ENCODE peak calls at places on chromosomes 6 and 20, in nine cellular contexts. N is kidney epithelial cell, H is brain microvascular endothelial cell, D is thyroid gland, L is heart right ventricle, S is HCT116, I is left lung, Y is esophagus squamous epithelium, K is PC-3. P is an unnamed sample. For H3K27me3, the result is how much of the 10 kb centered on the place peaks cover.

GRCh38 chr20:48149887-48150286 is 364.6 kb upstream of the SULF2 start:
- DNase-seq in L (no peak), Y (no peak), N (no peak), S (no peak), H (no peak), I (peak), K (no peak), D (no peak), P (no peak)

GRCh38 chr20:1346322-1346969 is 17.5 kb upstream of the SDCBP2 start:
- DNase-seq in I (no peak), H (no peak), L (no peak), D (no peak), K (no peak), N (no peak), Y (no peak), S (no peak), P (no peak)

GRCh38 chr6:111941686-111942330 is 68.6 kb upstream of the FYN start:
- DNase-seq in Y (no peak), H (no peak), K (no peak), D (no peak), N (no peak), S (no peak), L (no peak), I (no peak), P (no peak)

GRCh38 chr20:37615507-37616425 is 78.1 kb upstream of the CTNNBL1 start:
- DNase-seq in D (peak), L (no peak), K (peak), S (peak), I (no peak), H (no peak), Y (no peak), N (no peak), P (no peak)

GRCh38 chr6:110055387-110055735 is 77.2 kb downstream of the GPR6 start:
- DNase-seq in D (no peak), K (no peak), L (no peak), H (no peak), S (no peak), N (no peak), Y (no peak), I (no peak), P (no peak)

GRCh38 chr6:9126845-9127560 is 691.7 kb upstream of the SLC35B3 start:
- DNase-seq in I (no peak), S (peak), Y (no peak), K (peak), H (peak), D (no peak), L (no peak), N (no peak), P (peak)

GRCh38 chr20:35742741-35743523 is 872 bp upstream of the RBM39 start:
- DNase-seq in D (peak), H (no peak), L (no peak), S (no peak), I (no peak), N (no peak), Y (no peak), K (no peak), P (no peak)

GRCh38 chr20:46073443-46073842 is 16.3 kb downstream of the NCOA5 start:
- DNase-seq in K (no peak), H (no peak), L (no peak), I (no peak), S (no peak), D (no peak), N (no peak), Y (no peak), P (no peak)

GRCh38 chr20:9582137-9582536 is 67.7 kb downstream of the LAMP5 start:
- DNase-seq in S (no peak), D (no peak), K (no peak), N (no peak), I (no peak), L (no peak), H (no peak), Y (no peak), P (no peak)

GRCh38 chr6:32153252-32153834 is 598 bp upstream of the PPT2 start:
- DNase-seq in Y (no peak), L (peak), N (no peak), H (peak), S (no peak), K (peak), I (peak), D (peak), P (no peak)

GRCh38 chr6:155448823-155449789 is 6.5 kb downstream of the NOX3 start:
- DNase-seq in S (no peak), Y (no peak), L (no peak), H (no peak), D (no peak), K (no peak), I (no peak), N (no peak), P (no peak)

GRCh38 chr6:167652701-167653095 is 174.0 kb upstream of the AFDN start:
- DNase-seq in Y (no peak), N (no peak), D (no peak), K (no peak), H (no peak), I (no peak), L (no peak), S (no peak), P (no peak)

GRCh38 chr6:16105056-16105455 is 23.8 kb upstream of the MYLIP start:
- DNase-seq in Y (no peak), H (no peak), D (no peak), S (no peak), I (no peak), K (no peak), N (no peak), L (no peak), P (no peak)

GRCh38 chr20:48636301-48636700 is 191.5 kb downstream of the PREX1 start:
- DNase-seq in H (no peak), I (no peak), L (no peak), D (no peak), S (no peak), K (no peak), Y (no peak), N (no peak), P (no peak)

GRCh38 chr20:22654243-22654642 is 69.9 kb upstream of the FOXA2 start:
- DNase-seq in K (no peak), D (no peak), H (no peak), L (no peak), I (no peak), Y (no peak), S (no peak), N (no peak), P (no peak)

GRCh38 chr6:126148853-126149252 is 162.5 kb downstream of the TRMT11 start:
- DNase-seq in Y (no peak), D (no peak), K (no peak), N (no peak), S (no peak), H (no peak), L (no peak), I (no peak), P (no peak)

GRCh38 chr6:111441678-111442243 is 41.3 kb downstream of the REV3L start:
- DNase-seq in L (no peak), I (no peak), N (no peak), H (no peak), K (no peak), Y (no peak), D (no peak), S (no peak), P (no peak)

GRCh38 chr6:169807699-169808607 is 56.5 kb downstream of the ERMARD start:
- DNase-seq in S (no peak), I (peak), K (no peak), H (no peak), D (no peak), N (no peak), L (no peak), Y (no peak), P (no peak)

GRCh38 chr6:43856005-43856765 is 86.2 kb downstream of the VEGFA start:
- DNase-seq in N (no peak), L (peak), I (no peak), K (peak), H (peak), D (peak), S (peak), Y (no peak), P (no peak)

GRCh38 chr6:63509652-63510352 is 62.5 kb upstream of the LOC128125822 start:
- DNase-seq in H (no peak), L (peak), K (no peak), Y (no peak), D (peak), S (no peak), N (no peak), I (peak), P (no peak)

GRCh38 chr6:57106990-57107389 is 17.0 kb downstream of the ZNF451 start:
- DNase-seq in Y (no peak), D (no peak), L (no peak), N (no peak), K (no peak), H (no peak), I (no peak), S (no peak), P (no peak)

GRCh38 chr6:91132461-91132860 is 545.6 kb upstream of the MAP3K7 start:
- DNase-seq in N (peak), L (no peak), S (no peak), I (no peak), D (no peak), K (peak), Y (no peak), H (no peak), P (no peak)

GRCh38 chr6:31122803-31123706 is 2.8 kb upstream of the CDSN start:
- DNase-seq in H (peak), I (peak), Y (no peak), S (peak), N (no peak), K (no peak), D (peak), L (peak), P (no peak)

GRCh38 chr6:15615837-15616236 is 47.0 kb downstream of the DTNBP1 start:
- DNase-seq in I (no peak), L (no peak), K (no peak), N (no peak), S (no peak), H (no peak), D (peak), Y (no peak), P (no peak)

GRCh38 chr6:19438566-19439353 is 398.4 kb upstream of the ID4 start:
- DNase-seq in N (no peak), S (no peak), H (no peak), D (peak), K (no peak), Y (no peak), I (no peak), L (no peak), P (no peak)

GRCh38 chr6:88748141-88748540 is 215.3 kb downstream of the RNGTT start:
- DNase-seq in L (no peak), D (no peak), Y (no peak), I (no peak), H (no peak), S (no peak), K (no peak), N (no peak), P (no peak)

GRCh38 chr20:24484081-24484450 is 14.6 kb downstream of the SYNDIG1 start:
- DNase-seq in H (no peak), Y (no peak), I (no peak), D (no peak), N (no peak), L (no peak), K (no peak), S (no peak), P (no peak)

GRCh38 chr6:101401792-101402617 is 8.5 kb downstream of the GRIK2 start:
- DNase-seq in N (no peak), Y (no peak), S (no peak), H (no peak), L (peak), K (no peak), D (no peak), I (no peak), P (no peak)

GRCh38 chr6:163367388-163368183 is 46.9 kb upstream of the QKI start:
- DNase-seq in K (no peak), S (no peak), N (no peak), I (peak), Y (no peak), D (peak), H (no peak), L (no peak), P (no peak)
- H3K27me3 ChIP-seq in K (under half), S (under half), N (under half), I (under half), Y (under half), D (under half), H (under half), L (under half), P (under half)

DNA sequence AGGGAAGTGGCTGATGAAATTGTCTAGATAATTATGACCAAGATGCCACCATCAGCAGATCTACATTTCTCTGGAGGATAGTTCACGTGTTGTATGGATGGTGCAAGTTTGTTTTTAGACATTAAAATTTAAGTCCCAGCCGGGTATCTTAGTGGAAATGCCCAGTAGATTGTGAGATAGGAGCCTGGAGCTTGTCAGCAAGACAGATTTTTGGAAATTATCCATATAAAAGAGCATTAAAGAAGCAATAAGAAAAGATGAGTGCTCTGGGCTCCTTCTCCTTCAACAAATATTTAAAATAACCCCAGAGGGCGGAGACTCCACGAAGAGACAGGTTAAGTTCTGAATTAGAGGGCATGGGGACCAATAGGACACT is 47.6 kb upstream of the SMLR1 start:
- DNase-seq in K (no peak), Y (no peak), H (no peak), N (no peak), D (no peak), L (no peak), I (no peak), S (no peak), P (no peak)
- TF ChIP-seq CTCF in K (no peak), Y (no peak), H (no peak), N (no peak), D (no peak), L (no peak), I (no peak), S (no peak), P (no peak)

GRCh38 chr6:27758471-27758870 is 153.7 kb downstream of the OR2B2 start:
- DNase-seq in D (no peak), Y (no peak), H (no peak), I (no peak), N (no peak), K (no peak), L (no peak), S (no peak), P (no peak)
- H3K27me3 ChIP-seq in D (under half), Y (under half), H (under half), I (half or more), N (under half), K (under half), L (half or more), S (under half), P (under half)

GRCh38 chr20:44597930-44598329 is 15.6 kb downstream of the PKIG start:
- DNase-seq in L (no peak), D (no peak), H (no peak), S (no peak), I (no peak), K (no peak), Y (no peak), N (no peak), P (no peak)

GRCh38 chr20:44600301-44600700 is 17.9 kb downstream of the PKIG start:
- DNase-seq in Y (no peak), S (no peak), I (no peak), K (no peak), H (no peak), N (no peak), L (no peak), D (no peak), P (no peak)

GRCh38 chr20:44599715-44600114 is 17.3 kb downstream of the PKIG start:
- DNase-seq in I (no peak), S (no peak), K (no peak), D (no peak), Y (no peak), N (no peak), L (no peak), H (no peak), P (no peak)

GRCh38 chr20:44597516-44597915 is 15.1 kb downstream of the PKIG start:
- DNase-seq in H (no peak), S (no peak), K (no peak), Y (no peak), D (no peak), L (no peak), N (no peak), I (no peak), P (no peak)

DNA sequence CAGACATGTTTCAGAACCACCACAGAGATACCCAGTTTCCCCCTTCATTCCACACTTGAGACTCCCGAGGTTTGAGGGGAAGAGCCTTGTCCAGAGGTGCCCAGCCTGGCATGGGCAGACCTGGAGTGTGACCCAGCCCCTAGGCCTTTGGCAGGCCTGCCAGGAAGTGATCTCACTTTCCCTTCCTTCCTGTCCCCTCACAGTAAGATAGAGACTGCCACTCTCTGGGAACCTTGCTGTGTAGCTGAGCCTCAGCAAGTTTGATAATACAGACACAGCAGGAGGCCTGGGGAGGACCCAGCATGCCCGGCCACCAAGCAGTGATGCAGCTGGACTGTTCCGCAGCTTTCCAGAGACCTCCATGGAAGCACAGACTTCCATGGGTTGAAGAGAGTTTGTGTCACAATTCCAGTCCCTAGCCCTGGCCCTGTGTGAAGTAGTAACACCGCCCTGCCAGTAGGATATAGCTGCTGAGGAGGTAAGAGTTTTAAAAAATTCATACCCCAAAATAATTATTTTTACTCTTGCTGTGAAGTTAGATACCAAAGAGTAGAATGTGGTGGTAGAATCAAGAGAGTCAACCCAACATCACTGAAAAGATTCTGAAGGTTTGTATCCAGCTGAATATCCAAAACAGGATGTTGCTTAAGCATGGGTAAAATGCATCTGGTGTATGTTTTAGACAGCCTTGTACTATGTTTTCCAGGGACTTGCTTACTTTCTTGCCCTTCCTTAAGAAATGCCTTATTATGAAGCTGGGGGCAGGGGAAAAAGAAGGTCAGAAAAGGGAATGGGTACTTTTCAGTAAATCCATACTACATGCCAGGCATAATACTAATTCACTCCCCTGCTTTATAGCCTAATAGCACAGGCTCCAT is 16.3 kb downstream of the PKIG start:
- DNase-seq in S (no peak), Y (no peak), D (no peak), N (no peak), L (peak), I (no peak), K (peak), H (no peak), P (no peak)
- TF ChIP-seq CTCF in S (peak), Y (no peak), D (no peak), N (no peak), L (no peak), I (no peak), K (peak), H (peak), P (no peak)